ENCODE peak calls at places on chromosomes 5 and 9, in eight cellular contexts. One of them, this sample, is unnamed.

GRCh38 chr5:135457424-135458071 is 5.4 kb upstream of the TIFAB start:
- DNase-seq in NCI-H748 treated with DMSO at 0.1 percent for 48 hours: peak
- DNase-seq in D341Med: peak
- DNase-seq in iris pigment epithelial cell: peak
- DNase-seq in NCI-H1105 treated with DMSO at 0.1 percent for 48 hours: peak
- DNase-seq in GM06990: peak
- DNase-seq in GM23248: peak
- DNase-seq in fibroblast of the conjunctiva: peak
- DNase-seq in this sample: peak

GRCh38 chr9:75483636-75484035 is 395.3 kb downstream of the OSTF1 start:
- DNase-seq in NCI-H748 treated with DMSO at 0.1 percent for 48 hours: no peak
- DNase-seq in D341Med: no peak
- DNase-seq in iris pigment epithelial cell: peak
- DNase-seq in NCI-H1105 treated with DMSO at 0.1 percent for 48 hours: peak
- DNase-seq in GM06990: no peak
- DNase-seq in GM23248: no peak
- DNase-seq in fibroblast of the conjunctiva: no peak
- DNase-seq in this sample: peak

GRCh38 chr5:14882658-14883580 is 11.3 kb upstream of the ANKH start:
- DNase-seq in NCI-H748 treated with DMSO at 0.1 percent for 48 hours: no peak
- DNase-seq in D341Med: no peak
- DNase-seq in iris pigment epithelial cell: peak
- DNase-seq in NCI-H1105 treated with DMSO at 0.1 percent for 48 hours: no peak
- DNase-seq in GM06990: no peak
- DNase-seq in GM23248: no peak
- DNase-seq in fibroblast of the conjunctiva: no peak
- DNase-seq in this sample: no peak

GRCh38 chr5:137921931-137922330 is 32.7 kb downstream of the PKD2L2 start:
- DNase-seq in NCI-H748 treated with DMSO at 0.1 percent for 48 hours: no peak
- DNase-seq in D341Med: no peak
- DNase-seq in iris pigment epithelial cell: peak
- DNase-seq in NCI-H1105 treated with DMSO at 0.1 percent for 48 hours: no peak
- DNase-seq in GM06990: no peak
- DNase-seq in GM23248: peak
- DNase-seq in fibroblast of the conjunctiva: no peak
- DNase-seq in this sample: no peak

GRCh38 chr5:34011521-34011920 is 3.7 kb upstream of the AMACR start:
- DNase-seq in NCI-H748 treated with DMSO at 0.1 percent for 48 hours: no peak
- DNase-seq in D341Med: no peak
- DNase-seq in iris pigment epithelial cell: no peak
- DNase-seq in NCI-H1105 treated with DMSO at 0.1 percent for 48 hours: no peak
- DNase-seq in GM06990: no peak
- DNase-seq in GM23248: peak
- DNase-seq in fibroblast of the conjunctiva: no peak
- DNase-seq in this sample: no peak

GRCh38 chr5:137143244-137143605 is 355.9 kb downstream of the SPOCK1 start:
- DNase-seq in NCI-H748 treated with DMSO at 0.1 percent for 48 hours: no peak
- DNase-seq in D341Med: no peak
- DNase-seq in iris pigment epithelial cell: no peak
- DNase-seq in NCI-H1105 treated with DMSO at 0.1 percent for 48 hours: no peak
- DNase-seq in GM06990: no peak
- DNase-seq in GM23248: peak
- DNase-seq in fibroblast of the conjunctiva: no peak
- DNase-seq in this sample: no peak

GRCh38 chr5:160312139-160312959 is at the start of gene CCNJL:
- DNase-seq in NCI-H748 treated with DMSO at 0.1 percent for 48 hours: peak
- DNase-seq in D341Med: peak
- DNase-seq in iris pigment epithelial cell: peak
- DNase-seq in NCI-H1105 treated with DMSO at 0.1 percent for 48 hours: peak
- DNase-seq in GM06990: peak
- DNase-seq in GM23248: peak
- DNase-seq in fibroblast of the conjunctiva: no peak
- DNase-seq in this sample: peak

GRCh38 chr5:172411423-172412111 is 42.8 kb downstream of the SH3PXD2B start:
- DNase-seq in NCI-H748 treated with DMSO at 0.1 percent for 48 hours: no peak
- DNase-seq in D341Med: no peak
- DNase-seq in iris pigment epithelial cell: peak
- DNase-seq in NCI-H1105 treated with DMSO at 0.1 percent for 48 hours: no peak
- DNase-seq in GM06990: no peak
- DNase-seq in GM23248: peak
- DNase-seq in fibroblast of the conjunctiva: no peak
- DNase-seq in this sample: peak

GRCh38 chr5:96017951-96018350 is 56.3 kb upstream of the ELL2 start:
- DNase-seq in NCI-H748 treated with DMSO at 0.1 percent for 48 hours: no peak
- DNase-seq in D341Med: no peak
- DNase-seq in iris pigment epithelial cell: peak
- DNase-seq in NCI-H1105 treated with DMSO at 0.1 percent for 48 hours: no peak
- DNase-seq in GM06990: no peak
- DNase-seq in GM23248: peak
- DNase-seq in fibroblast of the conjunctiva: peak
- DNase-seq in this sample: no peak

GRCh38 chr5:143220748-143221211 is 182.7 kb downstream of the NR3C1 start:
- DNase-seq in NCI-H748 treated with DMSO at 0.1 percent for 48 hours: no peak
- DNase-seq in D341Med: no peak
- DNase-seq in iris pigment epithelial cell: no peak
- DNase-seq in NCI-H1105 treated with DMSO at 0.1 percent for 48 hours: no peak
- DNase-seq in GM06990: no peak
- DNase-seq in GM23248: no peak
- DNase-seq in fibroblast of the conjunctiva: no peak
- DNase-seq in this sample: no peak

GRCh38 chr5:111563041-111563822 is 50.9 kb upstream of the STARD4 start:
- DNase-seq in NCI-H748 treated with DMSO at 0.1 percent for 48 hours: no peak
- DNase-seq in D341Med: no peak
- DNase-seq in iris pigment epithelial cell: peak
- DNase-seq in NCI-H1105 treated with DMSO at 0.1 percent for 48 hours: no peak
- DNase-seq in GM06990: no peak
- DNase-seq in GM23248: peak
- DNase-seq in fibroblast of the conjunctiva: no peak
- DNase-seq in this sample: no peak

GRCh38 chr5:61860978-61861377 is 445.0 kb upstream of the KIF2A start:
- DNase-seq in NCI-H748 treated with DMSO at 0.1 percent for 48 hours: no peak
- DNase-seq in D341Med: no peak
- DNase-seq in iris pigment epithelial cell: no peak
- DNase-seq in NCI-H1105 treated with DMSO at 0.1 percent for 48 hours: no peak
- DNase-seq in GM06990: no peak
- DNase-seq in GM23248: no peak
- DNase-seq in fibroblast of the conjunctiva: no peak
- DNase-seq in this sample: no peak

GRCh38 chr5:112687306-112687705 is 50.4 kb upstream of the APC start:
- DNase-seq in NCI-H748 treated with DMSO at 0.1 percent for 48 hours: no peak
- DNase-seq in D341Med: no peak
- DNase-seq in iris pigment epithelial cell: no peak
- DNase-seq in NCI-H1105 treated with DMSO at 0.1 percent for 48 hours: no peak
- DNase-seq in GM06990: no peak
- DNase-seq in GM23248: no peak
- DNase-seq in fibroblast of the conjunctiva: no peak
- DNase-seq in this sample: no peak

GRCh38 chr5:998276-998974 is 10.2 kb upstream of the NKD2 start:
- DNase-seq in NCI-H748 treated with DMSO at 0.1 percent for 48 hours: no peak
- DNase-seq in D341Med: no peak
- DNase-seq in iris pigment epithelial cell: no peak
- DNase-seq in NCI-H1105 treated with DMSO at 0.1 percent for 48 hours: no peak
- DNase-seq in GM06990: no peak
- DNase-seq in GM23248: no peak
- DNase-seq in fibroblast of the conjunctiva: no peak
- DNase-seq in this sample: no peak

GRCh38 chr9:68574150-68574549 is 33.5 kb upstream of the TMEM252 start:
- DNase-seq in NCI-H748 treated with DMSO at 0.1 percent for 48 hours: no peak
- DNase-seq in D341Med: no peak
- DNase-seq in iris pigment epithelial cell: no peak
- DNase-seq in NCI-H1105 treated with DMSO at 0.1 percent for 48 hours: no peak
- DNase-seq in GM06990: no peak
- DNase-seq in GM23248: no peak
- DNase-seq in fibroblast of the conjunctiva: no peak
- DNase-seq in this sample: no peak

GRCh38 chr5:88659529-88660325 is 223.3 kb downstream of the MEF2C start:
- DNase-seq in NCI-H748 treated with DMSO at 0.1 percent for 48 hours: no peak
- DNase-seq in D341Med: no peak
- DNase-seq in iris pigment epithelial cell: no peak
- DNase-seq in NCI-H1105 treated with DMSO at 0.1 percent for 48 hours: no peak
- DNase-seq in GM06990: peak
- DNase-seq in GM23248: no peak
- DNase-seq in fibroblast of the conjunctiva: no peak
- DNase-seq in this sample: no peak

GRCh38 chr9:135592331-135592590 is 30.7 kb downstream of the PAEP start:
- DNase-seq in NCI-H748 treated with DMSO at 0.1 percent for 48 hours: no peak
- DNase-seq in D341Med: peak
- DNase-seq in iris pigment epithelial cell: no peak
- DNase-seq in NCI-H1105 treated with DMSO at 0.1 percent for 48 hours: no peak
- DNase-seq in GM06990: no peak
- DNase-seq in GM23248: no peak
- DNase-seq in fibroblast of the conjunctiva: no peak
- DNase-seq in this sample: no peak

GRCh38 chr5:133227082-133227481 is 175.3 kb downstream of the HSPA4 start:
- DNase-seq in NCI-H748 treated with DMSO at 0.1 percent for 48 hours: no peak
- DNase-seq in D341Med: no peak
- DNase-seq in iris pigment epithelial cell: no peak
- DNase-seq in NCI-H1105 treated with DMSO at 0.1 percent for 48 hours: no peak
- DNase-seq in GM06990: no peak
- DNase-seq in GM23248: no peak
- DNase-seq in fibroblast of the conjunctiva: no peak
- DNase-seq in this sample: no peak

GRCh38 chr5:171367424-171368370 is 20.0 kb upstream of the NPM1 start:
- DNase-seq in NCI-H748 treated with DMSO at 0.1 percent for 48 hours: no peak
- DNase-seq in D341Med: no peak
- DNase-seq in iris pigment epithelial cell: peak
- DNase-seq in NCI-H1105 treated with DMSO at 0.1 percent for 48 hours: no peak
- DNase-seq in GM06990: no peak
- DNase-seq in GM23248: peak
- DNase-seq in fibroblast of the conjunctiva: no peak
- DNase-seq in this sample: no peak

GRCh38 chr5:15844871-15845270 is 334.7 kb downstream of the MARCHF11 start:
- DNase-seq in NCI-H748 treated with DMSO at 0.1 percent for 48 hours: no peak
- DNase-seq in D341Med: no peak
- DNase-seq in iris pigment epithelial cell: no peak
- DNase-seq in NCI-H1105 treated with DMSO at 0.1 percent for 48 hours: no peak
- DNase-seq in GM06990: no peak
- DNase-seq in GM23248: no peak
- DNase-seq in fibroblast of the conjunctiva: no peak
- DNase-seq in this sample: no peak

GRCh38 chr9:75138260-75139040 is 50.1 kb downstream of the OSTF1 start:
- DNase-seq in NCI-H748 treated with DMSO at 0.1 percent for 48 hours: no peak
- DNase-seq in D341Med: no peak
- DNase-seq in iris pigment epithelial cell: no peak
- DNase-seq in NCI-H1105 treated with DMSO at 0.1 percent for 48 hours: no peak
- DNase-seq in GM06990: no peak
- DNase-seq in GM23248: no peak
- DNase-seq in fibroblast of the conjunctiva: no peak
- DNase-seq in this sample: no peak

GRCh38 chr5:97101189-97101910 is 41.1 kb downstream of the LIX1 start:
- DNase-seq in NCI-H748 treated with DMSO at 0.1 percent for 48 hours: no peak
- DNase-seq in D341Med: no peak
- DNase-seq in iris pigment epithelial cell: peak
- DNase-seq in NCI-H1105 treated with DMSO at 0.1 percent for 48 hours: no peak
- DNase-seq in GM06990: no peak
- DNase-seq in GM23248: no peak
- DNase-seq in fibroblast of the conjunctiva: no peak
- DNase-seq in this sample: no peak

GRCh38 chr9:88746744-88747398 is 211.9 kb downstream of the NXNL2 start:
- DNase-seq in NCI-H748 treated with DMSO at 0.1 percent for 48 hours: no peak
- DNase-seq in D341Med: no peak
- DNase-seq in iris pigment epithelial cell: peak
- DNase-seq in NCI-H1105 treated with DMSO at 0.1 percent for 48 hours: no peak
- DNase-seq in GM06990: no peak
- DNase-seq in GM23248: peak
- DNase-seq in fibroblast of the conjunctiva: no peak
- DNase-seq in this sample: no peak

GRCh38 chr5:150131978-150132694 is 23.5 kb downstream of the PDGFRB start:
- DNase-seq in NCI-H748 treated with DMSO at 0.1 percent for 48 hours: no peak
- DNase-seq in D341Med: no peak
- DNase-seq in iris pigment epithelial cell: no peak
- DNase-seq in NCI-H1105 treated with DMSO at 0.1 percent for 48 hours: no peak
- DNase-seq in GM06990: no peak
- DNase-seq in GM23248: peak
- DNase-seq in fibroblast of the conjunctiva: no peak
- DNase-seq in this sample: no peak

GRCh38 chr5:73673161-73673591 is 47.2 kb downstream of the ARHGEF28 start:
- DNase-seq in NCI-H748 treated with DMSO at 0.1 percent for 48 hours: no peak
- DNase-seq in D341Med: no peak
- DNase-seq in iris pigment epithelial cell: peak
- DNase-seq in NCI-H1105 treated with DMSO at 0.1 percent for 48 hours: no peak
- DNase-seq in GM06990: no peak
- DNase-seq in GM23248: peak
- DNase-seq in fibroblast of the conjunctiva: peak
- DNase-seq in this sample: no peak

GRCh38 chr5:50958852-50959457 is 292.5 kb downstream of the PARP8 start:
- DNase-seq in NCI-H748 treated with DMSO at 0.1 percent for 48 hours: peak
- DNase-seq in D341Med: peak
- DNase-seq in iris pigment epithelial cell: peak
- DNase-seq in NCI-H1105 treated with DMSO at 0.1 percent for 48 hours: peak
- DNase-seq in GM06990: no peak
- DNase-seq in GM23248: peak
- DNase-seq in fibroblast of the conjunctiva: peak
- DNase-seq in this sample: peak

GRCh38 chr5:142364251-142365145 is 39.7 kb upstream of the SPRY4 start:
- DNase-seq in NCI-H748 treated with DMSO at 0.1 percent for 48 hours: peak
- DNase-seq in D341Med: no peak
- DNase-seq in iris pigment epithelial cell: peak
- DNase-seq in NCI-H1105 treated with DMSO at 0.1 percent for 48 hours: peak
- DNase-seq in GM06990: peak
- DNase-seq in GM23248: no peak
- DNase-seq in fibroblast of the conjunctiva: no peak
- DNase-seq in this sample: peak

GRCh38 chr5:156411131-156411727 is 84.3 kb downstream of the SGCD start:
- DNase-seq in NCI-H748 treated with DMSO at 0.1 percent for 48 hours: no peak
- DNase-seq in D341Med: no peak
- DNase-seq in iris pigment epithelial cell: peak
- DNase-seq in NCI-H1105 treated with DMSO at 0.1 percent for 48 hours: no peak
- DNase-seq in GM06990: no peak
- DNase-seq in GM23248: peak
- DNase-seq in fibroblast of the conjunctiva: no peak
- DNase-seq in this sample: no peak

GRCh38 chr5:174760721-174761120 is 36.3 kb downstream of the MSX2 start:
- DNase-seq in NCI-H748 treated with DMSO at 0.1 percent for 48 hours: no peak
- DNase-seq in D341Med: no peak
- DNase-seq in iris pigment epithelial cell: no peak
- DNase-seq in NCI-H1105 treated with DMSO at 0.1 percent for 48 hours: no peak
- DNase-seq in GM06990: no peak
- DNase-seq in GM23248: peak
- DNase-seq in fibroblast of the conjunctiva: no peak
- DNase-seq in this sample: no peak

GRCh38 chr5:153014194-153014593 is 476.3 kb upstream of the GRIA1 start:
- DNase-seq in NCI-H748 treated with DMSO at 0.1 percent for 48 hours: no peak
- DNase-seq in D341Med: no peak
- DNase-seq in iris pigment epithelial cell: no peak
- DNase-seq in NCI-H1105 treated with DMSO at 0.1 percent for 48 hours: no peak
- DNase-seq in GM06990: no peak
- DNase-seq in GM23248: no peak
- DNase-seq in fibroblast of the conjunctiva: no peak
- DNase-seq in this sample: no peak

GRCh38 chr5:175235251-175235963 is 208.6 kb downstream of the DRD1 start:
- DNase-seq in NCI-H748 treated with DMSO at 0.1 percent for 48 hours: no peak
- DNase-seq in D341Med: no peak
- DNase-seq in iris pigment epithelial cell: no peak
- DNase-seq in NCI-H1105 treated with DMSO at 0.1 percent for 48 hours: peak
- DNase-seq in GM06990: no peak
- DNase-seq in GM23248: peak
- DNase-seq in fibroblast of the conjunctiva: no peak
- DNase-seq in this sample: no peak

GRCh38 chr5:79202076-79202475 is 33.9 kb upstream of the JMY start:
- DNase-seq in NCI-H748 treated with DMSO at 0.1 percent for 48 hours: no peak
- DNase-seq in D341Med: no peak
- DNase-seq in iris pigment epithelial cell: peak
- DNase-seq in NCI-H1105 treated with DMSO at 0.1 percent for 48 hours: no peak
- DNase-seq in GM06990: no peak
- DNase-seq in GM23248: peak
- DNase-seq in fibroblast of the conjunctiva: no peak
- DNase-seq in this sample: no peak